ENCODE peak calls at places on chromosomes 13 and 19, in four cellular contexts. F is lower leg skin, B is aorta, V is pancreas. Q is an unnamed sample.

GRCh38 chr19:58520257-58520599 is 618 bp upstream of the ZBTB45 start:
- DNase-seq in F (no peak), B (no peak), V (no peak), Q (no peak)

GRCh38 chr13:24802074-24802473 is 38.1 kb downstream of the RNF17 start:
- DNase-seq in B (no peak), V (no peak), F (no peak), Q (no peak)

GRCh38 chr13:90830782-90831181 is 516.7 kb upstream of the MIR17HG start:
- DNase-seq in V (no peak), B (no peak), F (no peak), Q (no peak)

GRCh38 chr19:55257461-55258411 is 1.1 kb downstream of the PPP6R1 start:
- DNase-seq in B (no peak), V (no peak), F (no peak), Q (no peak)

GRCh38 chr13:95296326-95296939 is 4.8 kb downstream of the ABCC4 start:
- DNase-seq in V (peak), B (no peak), F (no peak), Q (no peak)

GRCh38 chr13:83780201-83780600 is 102.1 kb downstream of the SLITRK1 start:
- DNase-seq in B (no peak), F (no peak), V (no peak), Q (peak)

GRCh38 chr19:29564574-29565005 is 38.8 kb downstream of the VSTM2B start:
- DNase-seq in B (no peak), F (peak), V (peak), Q (no peak)

GRCh38 chr19:33299061-33299665 is 3.2 kb downstream of the CEBPA start:
- DNase-seq in V (no peak), F (no peak), B (no peak), Q (no peak)

GRCh38 chr19:6066661-6067646 is 43.3 kb downstream of the RFX2 start:
- DNase-seq in F (peak), V (peak), B (peak), Q (peak)

GRCh38 chr19:14370169-14370998 is 10.9 kb upstream of the ADGRE5 start:
- DNase-seq in B (no peak), V (no peak), F (no peak), Q (no peak)

GRCh38 chr19:50380767-50381166 is 3.4 kb upstream of the POLD1 start:
- DNase-seq in B (no peak), F (no peak), V (no peak), Q (no peak)

GRCh38 chr13:53901593-53901992 is 873.0 kb downstream of the OLFM4 start:
- DNase-seq in B (no peak), V (no peak), F (no peak), Q (no peak)

GRCh38 chr13:110334256-110334655 is 27.2 kb downstream of the COL4A2 start:
- DNase-seq in B (no peak), F (no peak), V (no peak), Q (no peak)

GRCh38 chr19:12841094-12841493 is 2.8 kb downstream of the MAST1 start:
- DNase-seq in F (no peak), B (no peak), V (peak), Q (no peak)

GRCh38 chr13:111401755-111402154 is 81.3 kb downstream of the TEX29 start:
- DNase-seq in V (no peak), F (no peak), B (peak), Q (no peak)

GRCh38 chr19:43624933-43625332 is 5.5 kb upstream of the ZNF428 start:
- DNase-seq in V (no peak), B (no peak), F (peak), Q (no peak)

GRCh38 chr19:6269101-6269886 is 10.5 kb downstream of the MLLT1 start:
- DNase-seq in F (no peak), B (peak), V (no peak), Q (no peak)

GRCh38 chr13:28754698-28755545 is 36.2 kb upstream of the SLC46A3 start:
- DNase-seq in F (no peak), V (no peak), B (no peak), Q (no peak)

GRCh38 chr13:97327521-97328221 is 105.5 kb downstream of the MBNL2 start:
- DNase-seq in V (no peak), B (no peak), F (no peak), Q (no peak)

GRCh38 chr13:33796095-33796494 is 21.9 kb upstream of the RFC3 start:
- DNase-seq in B (no peak), V (no peak), F (no peak), Q (no peak)

GRCh38 chr19:35715981-35716734 is 1.6 kb upstream of the KMT2B start:
- DNase-seq in F (peak), V (peak), B (peak), Q (no peak)

GRCh38 chr13:110575322-110576069 is 14.0 kb upstream of the RAB20 start:
- DNase-seq in V (no peak), F (no peak), B (peak), Q (no peak)

GRCh38 chr13:25180795-25181537 is 8.9 kb upstream of the AMER2 start:
- DNase-seq in V (no peak), B (no peak), F (peak), Q (no peak)

GRCh38 chr13:77779461-77780272 is 82.2 kb downstream of the SLAIN1 start:
- DNase-seq in V (no peak), B (no peak), F (no peak), Q (peak)

GRCh38 chr19:40165362-40165937 is 25.8 kb upstream of the MAP3K10 start:
- DNase-seq in F (peak), V (no peak), B (peak), Q (no peak)

GRCh38 chr19:38277549-38277948 is 13.2 kb downstream of the SPINT2 start:
- DNase-seq in F (no peak), V (no peak), B (no peak), Q (peak)

GRCh38 chr13:85316501-85316900 is 482.7 kb downstream of the SLITRK6 start:
- DNase-seq in F (no peak), B (no peak), V (no peak), Q (no peak)
- H3K4me3 ChIP-seq in F (no peak), B (no peak), V (no peak), Q (no peak)

GRCh38 chr19:45629704-45630103 is 9.5 kb downstream of the EML2 start:
- DNase-seq in V (no peak), F (no peak), B (no peak), Q (no peak)
- H3K4me3 ChIP-seq in V (no peak), F (no peak), B (no peak), Q (no peak)

DNA sequence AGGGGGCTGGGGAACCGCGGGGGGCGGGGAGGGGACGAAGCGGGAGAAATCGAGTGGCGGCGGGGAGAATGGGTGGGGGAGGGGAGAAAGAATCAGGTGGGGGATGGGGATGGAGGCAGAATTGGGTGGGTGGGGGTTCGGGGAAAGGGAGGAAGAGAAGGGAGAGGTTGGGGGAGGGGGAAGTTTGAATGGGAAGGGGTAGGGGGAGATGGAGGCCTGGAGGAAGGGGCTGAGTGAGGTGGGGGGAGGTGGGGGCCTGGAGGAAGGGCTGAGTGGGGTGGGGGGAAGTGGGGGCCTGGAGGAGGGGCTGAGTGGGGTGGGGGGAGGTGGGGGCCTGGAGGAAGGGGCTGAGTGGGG is 391 bp upstream of the ADAMTS10 start:
- DNase-seq in B (no peak), F (no peak), V (no peak), Q (no peak)
- H3K4me3 ChIP-seq in B (peak), F (peak), V (peak), Q (no peak)

GRCh38 chr19:11420894-11421606 is 1.9 kb upstream of the RGL3 start:
- DNase-seq in V (peak), B (no peak), F (no peak), Q (no peak)
- H3K4me3 ChIP-seq in V (no peak), B (no peak), F (no peak), Q (no peak)

GRCh38 chr19:46785980-46786235 is 2.5 kb downstream of the SLC1A5 start:
- DNase-seq in B (no peak), F (no peak), V (no peak), Q (no peak)

GRCh38 chr19:46785054-46785979 is 3.1 kb downstream of the SLC1A5 start:
- DNase-seq in V (no peak), F (no peak), B (no peak), Q (no peak)

GRCh38 chr19:46784262-46785053 is 3.9 kb downstream of the SLC1A5 start:
- DNase-seq in F (peak), B (peak), V (peak), Q (peak)

GRCh38 chr19:46782355-46783019 is 5.9 kb downstream of the SLC1A5 start:
- DNase-seq in B (no peak), F (no peak), V (no peak), Q (no peak)

DNA sequence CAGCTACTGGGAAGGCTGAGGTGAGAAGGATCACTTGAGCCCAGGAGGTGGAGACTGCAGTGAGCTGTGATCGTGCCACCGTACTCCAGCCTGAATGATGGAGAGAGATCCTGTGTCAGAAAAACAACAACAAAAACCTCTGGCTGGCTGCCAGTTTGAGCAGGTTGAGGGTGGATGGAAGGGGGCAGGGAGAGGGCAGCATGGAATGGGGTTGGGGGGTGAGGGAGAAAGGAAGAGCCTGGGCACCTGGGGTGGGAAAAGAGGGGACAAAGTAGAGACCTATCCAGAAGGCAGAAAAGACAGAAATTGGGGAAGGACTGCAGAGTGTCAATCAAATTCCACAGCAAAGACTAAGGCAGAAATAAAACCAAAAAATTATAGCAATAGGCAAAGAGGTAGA is 4.7 kb downstream of the SLC1A5 start:
- DNase-seq in V (peak), F (no peak), B (no peak), Q (no peak)
- H3K4me3 ChIP-seq in V (no peak), F (no peak), B (no peak), Q (peak)

DNA sequence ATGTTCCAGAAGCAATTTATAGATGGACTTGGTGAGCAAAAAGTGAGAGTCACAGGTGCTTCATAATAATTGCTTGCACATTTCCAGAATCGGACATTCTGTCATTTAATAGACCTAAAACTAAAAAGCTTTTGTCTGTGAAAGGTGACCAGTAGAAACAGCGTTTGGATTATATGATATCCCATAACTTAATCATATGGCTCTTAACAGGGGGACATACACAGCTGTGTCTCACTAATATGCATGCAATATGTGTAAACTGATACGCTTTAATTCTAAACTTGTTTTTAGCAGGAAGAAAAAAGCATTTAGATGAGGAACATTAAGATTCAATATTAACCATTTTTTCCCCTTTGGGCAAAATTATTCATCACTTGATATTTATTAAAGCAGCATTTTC is 277.0 kb downstream of the ZNF536 start:
- DNase-seq in F (no peak), B (no peak), V (no peak), Q (no peak)
- H3K4me3 ChIP-seq in F (no peak), B (no peak), V (no peak), Q (no peak)

GRCh38 chr13:106917024-106917491 is 349.1 kb upstream of the ARGLU1 start:
- DNase-seq in B (no peak), V (peak), F (no peak), Q (no peak)
- H3K4me3 ChIP-seq in B (peak), V (no peak), F (peak), Q (no peak)

GRCh38 chr19:342801-343421 is 1.7 kb downstream of the MIER2 start:
- DNase-seq in F (peak), B (peak), V (no peak), Q (no peak)
- H3K4me3 ChIP-seq in F (no peak), B (no peak), V (no peak), Q (peak)

Q was measured in LNCaP clone FGC.